ENCODE peak calls at places on chromosome 21, in four cellular contexts. K is neural progenitor cell, H is HCT116, L is PC-3. V is an unnamed sample.
A peak's percentile ranks its signal among the peaks of the same experiment; 100 is the strongest.

GRCh38 chr21:46355161-46356004 is 31.4 kb downstream of the PCNT start:
- DNase-seq in H (no peak), L (no peak), K (no peak), V (peak; percentile 5)

GRCh38 chr21:35663856-35664606 is 396.3 kb downstream of the SETD4 start:
- DNase-seq in L (peak; percentile 33), K (no peak), H (no peak), V (no peak)

GRCh38 chr21:31124005-31124404 is 85.7 kb upstream of the KRTAP19-8 start:
- DNase-seq in K (peak; percentile 18), H (no peak), L (no peak), V (no peak)

GRCh38 chr21:45779226-45779625 is 135.7 kb downstream of the PCBP3 start:
- DNase-seq in H (no peak), L (no peak), K (no peak), V (no peak)

GRCh38 chr21:22900511-22900910 is 1902.3 kb downstream of the NCAM2 start:
- DNase-seq in L (peak; percentile 59), H (no peak), K (no peak), V (no peak)

GRCh38 chr21:28655471-28655870 is 337.2 kb downstream of the LTN1 start:
- DNase-seq in H (no peak), K (no peak), L (no peak), V (no peak)

GRCh38 chr21:45636459-45636858 is 7.1 kb upstream of the PCBP3 start:
- DNase-seq in H (no peak), L (no peak), K (no peak), V (no peak)

GRCh38 chr21:45618846-45619485 is 24.6 kb upstream of the PCBP3 start:
- DNase-seq in L (peak; percentile 21), H (no peak), K (no peak), V (no peak)

GRCh38 chr21:34571994-34572393 is 42.9 kb downstream of the RCAN1 start:
- DNase-seq in H (no peak), L (no peak), K (no peak), V (no peak)

GRCh38 chr21:15141236-15141970 is 76.6 kb upstream of the NRIP1 start:
- DNase-seq in K (no peak), L (no peak), H (no peak), V (no peak)

GRCh38 chr21:44767834-44768831 is 33.5 kb downstream of the UBE2G2 start:
- DNase-seq in H (no peak), L (no peak), K (peak; percentile 59), V (no peak)

GRCh38 chr21:46552274-46552673 is 52.6 kb downstream of the S100B start:
- DNase-seq in H (no peak), L (no peak), K (no peak), V (no peak)

GRCh38 chr21:30227633-30228404 is 11.9 kb upstream of the CLDN8 start:
- DNase-seq in K (no peak), H (no peak), L (peak; percentile 99), V (no peak)

GRCh38 chr21:32888971-32889370 is 117.4 kb upstream of the PAXBP1 start:
- DNase-seq in H (no peak), K (no peak), L (no peak), V (no peak)

GRCh38 chr21:32476661-32477423 is 64.3 kb downstream of the EVA1C start:
- DNase-seq in H (no peak), K (no peak), L (no peak), V (no peak)

GRCh38 chr21:43312011-43312410 is 114.9 kb downstream of the SIK1 start:
- DNase-seq in K (no peak), L (no peak), H (no peak), V (no peak)
- TF ChIP-seq EZH2phosphoT487 in K (no peak), L (no peak), H (no peak), V (no peak)

GRCh38 chr21:37220981-37221664 is 46.0 kb downstream of the VPS26C start:
- DNase-seq in H (peak; percentile 42), K (peak; percentile 33), L (peak; percentile 90), V (peak; percentile 95)
- TF ChIP-seq CTCF in H (peak; percentile 19), K (no peak), L (peak; percentile 34), V (peak; percentile 29)

GRCh38 chr21:41766051-41766882 is 585 bp downstream of the RIPK4 start:
- DNase-seq in L (no peak), H (no peak), K (peak; percentile 70), V (no peak)
- TF ChIP-seq EZH2 in L (no peak), H (no peak), K (peak; percentile 97), V (no peak)

DNA sequence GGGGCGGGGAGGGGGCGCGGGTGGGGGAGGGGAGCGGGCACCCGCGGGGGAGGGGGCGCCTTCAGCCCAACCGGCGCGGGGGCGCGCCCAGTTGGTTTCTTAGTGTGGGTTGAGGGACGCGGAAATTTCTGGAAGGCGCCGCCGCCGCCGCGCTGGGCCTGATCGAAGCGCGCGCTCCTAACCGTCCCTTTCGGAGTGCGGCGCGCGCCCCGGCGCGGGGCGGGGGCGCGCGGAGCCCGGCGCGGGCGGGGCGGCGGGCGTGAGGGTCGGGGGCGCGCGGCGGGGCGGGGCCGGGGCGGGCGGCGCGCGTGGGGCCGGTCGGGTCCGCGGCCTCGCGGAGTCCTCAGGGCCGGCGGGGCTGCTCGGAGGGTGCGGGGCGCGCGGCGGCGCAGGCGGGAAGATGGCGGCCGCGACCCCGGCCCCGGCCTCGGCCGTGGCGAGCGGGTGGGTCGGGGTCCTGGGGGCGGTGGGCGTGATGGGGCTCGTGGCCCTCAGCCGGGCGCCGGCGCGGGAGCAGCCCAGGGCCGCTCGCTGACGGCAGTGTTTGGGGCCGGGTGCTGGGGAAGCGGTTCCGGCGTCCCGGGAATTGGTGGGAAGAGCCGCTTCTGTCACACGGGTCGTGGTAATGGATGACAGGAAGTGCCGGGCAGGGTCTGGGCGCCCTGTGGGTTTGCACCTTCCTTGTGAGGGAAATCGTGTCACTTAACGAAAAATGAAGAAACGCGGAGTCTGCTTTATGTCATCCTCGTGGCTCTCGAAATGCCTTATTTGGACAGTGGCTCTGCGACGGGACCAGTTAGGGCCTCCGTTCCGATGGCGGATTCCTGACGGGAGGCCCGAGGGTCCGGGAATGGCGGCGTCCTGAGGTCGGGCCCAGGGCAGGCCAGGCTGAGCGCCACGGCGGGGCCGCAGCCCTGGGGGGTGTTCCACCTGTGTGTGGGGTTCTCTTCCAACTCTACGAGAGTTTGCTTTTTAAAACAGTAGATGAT is 764 bp downstream of the PKNOX1 start:
- DNase-seq in H (no peak), L (peak; percentile 57), K (peak; percentile 74), V (peak; percentile 83)
- TF ChIP-seq EZH2phosphoT487 in H (no peak), L (no peak), K (no peak), V (no peak)

DNA sequence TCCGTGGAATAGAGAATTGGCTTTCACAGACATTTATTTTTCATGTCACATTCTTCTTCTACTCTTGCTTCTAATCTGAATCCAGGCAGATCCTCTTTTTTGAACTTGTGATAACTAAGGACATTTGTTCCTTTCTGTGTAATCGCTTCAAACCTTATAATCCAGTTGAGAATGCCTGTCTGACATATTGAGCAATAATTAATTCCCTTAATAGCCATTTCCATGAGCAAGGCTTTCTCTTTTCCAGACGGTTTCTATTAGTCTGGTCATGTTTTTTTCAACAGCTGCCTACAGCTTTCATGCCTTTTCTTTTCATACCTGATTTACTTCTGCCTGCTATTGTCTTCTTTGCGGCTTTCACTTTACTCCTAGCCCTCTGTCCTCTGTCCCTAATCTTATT is 163.4 kb downstream of the CYYR1 start:
- DNase-seq in K (no peak), H (no peak), L (no peak), V (no peak)
- TF ChIP-seq CTCF in K (no peak), H (no peak), L (no peak), V (no peak)

V was measured in MM.1S.